ENCODE peak calls at places on chromosomes 3 and 15, in nine cellular contexts. One of them, this sample, is unnamed.

GRCh38 chr15:36886135-36887011 is 214.0 kb downstream of the MEIS2 start:
- DNase-seq in body of pancreas: no peak
- DNase-seq in stimulated activated CD4-positive, alpha-beta T cell treated with anti-CD3 and anti-CD28 coated beads, TNF-alpha, amount 100 ng/mL, for 48 hours: no peak
- DNase-seq in CD4-positive, alpha-beta T cell: no peak
- DNase-seq in AG08396: no peak
- DNase-seq in SIG-M5: no peak
- DNase-seq in activated T-cell treated with anti-CD3 and anti-CD28 coated beads, Interleukin-2, amount 50 U/mL, for 48 hours: no peak
- DNase-seq in HTR-8/SVneo: no peak
- DNase-seq in HEK293T: no peak
- DNase-seq in this sample: no peak

GRCh38 chr3:14329116-14329830 is 73.1 kb upstream of the SLC6A6 start:
- DNase-seq in body of pancreas: no peak
- DNase-seq in stimulated activated CD4-positive, alpha-beta T cell treated with anti-CD3 and anti-CD28 coated beads, TNF-alpha, amount 100 ng/mL, for 48 hours: no peak
- DNase-seq in CD4-positive, alpha-beta T cell: no peak
- DNase-seq in AG08396: no peak
- DNase-seq in SIG-M5: no peak
- DNase-seq in activated T-cell treated with anti-CD3 and anti-CD28 coated beads, Interleukin-2, amount 50 U/mL, for 48 hours: no peak
- DNase-seq in HTR-8/SVneo: peak; percentile 52
- DNase-seq in HEK293T: peak; percentile 41
- DNase-seq in this sample: no peak

GRCh38 chr15:42079401-42079908 is 14.9 kb downstream of the PLA2G4D start:
- DNase-seq in body of pancreas: no peak
- DNase-seq in stimulated activated CD4-positive, alpha-beta T cell treated with anti-CD3 and anti-CD28 coated beads, TNF-alpha, amount 100 ng/mL, for 48 hours: no peak
- DNase-seq in CD4-positive, alpha-beta T cell: no peak
- DNase-seq in AG08396: no peak
- DNase-seq in SIG-M5: no peak
- DNase-seq in activated T-cell treated with anti-CD3 and anti-CD28 coated beads, Interleukin-2, amount 50 U/mL, for 48 hours: peak; percentile 9
- DNase-seq in HTR-8/SVneo: no peak
- DNase-seq in HEK293T: no peak
- DNase-seq in this sample: no peak

GRCh38 chr3:171801738-171802600 is 8.3 kb downstream of the PLD1 start:
- DNase-seq in body of pancreas: no peak
- DNase-seq in stimulated activated CD4-positive, alpha-beta T cell treated with anti-CD3 and anti-CD28 coated beads, TNF-alpha, amount 100 ng/mL, for 48 hours: no peak
- DNase-seq in CD4-positive, alpha-beta T cell: no peak
- DNase-seq in AG08396: peak; percentile 21
- DNase-seq in SIG-M5: no peak
- DNase-seq in activated T-cell treated with anti-CD3 and anti-CD28 coated beads, Interleukin-2, amount 50 U/mL, for 48 hours: no peak
- DNase-seq in HTR-8/SVneo: no peak
- DNase-seq in HEK293T: no peak
- DNase-seq in this sample: no peak

GRCh38 chr3:160399347-160400047 is at the start of gene SMC4:
- DNase-seq in body of pancreas: peak; percentile 84
- DNase-seq in stimulated activated CD4-positive, alpha-beta T cell treated with anti-CD3 and anti-CD28 coated beads, TNF-alpha, amount 100 ng/mL, for 48 hours: peak; percentile 75
- DNase-seq in CD4-positive, alpha-beta T cell: no peak
- DNase-seq in AG08396: peak; percentile 93
- DNase-seq in SIG-M5: peak; percentile 56
- DNase-seq in activated T-cell treated with anti-CD3 and anti-CD28 coated beads, Interleukin-2, amount 50 U/mL, for 48 hours: peak; percentile 85
- DNase-seq in HTR-8/SVneo: peak; percentile 72
- DNase-seq in HEK293T: peak; percentile 74
- DNase-seq in this sample: peak; percentile 82

GRCh38 chr3:27279153-27279552 is 90.0 kb downstream of the NEK10 start:
- DNase-seq in body of pancreas: peak; percentile 38
- DNase-seq in stimulated activated CD4-positive, alpha-beta T cell treated with anti-CD3 and anti-CD28 coated beads, TNF-alpha, amount 100 ng/mL, for 48 hours: no peak
- DNase-seq in CD4-positive, alpha-beta T cell: no peak
- DNase-seq in AG08396: no peak
- DNase-seq in SIG-M5: no peak
- DNase-seq in activated T-cell treated with anti-CD3 and anti-CD28 coated beads, Interleukin-2, amount 50 U/mL, for 48 hours: no peak
- DNase-seq in HTR-8/SVneo: peak; percentile 6
- DNase-seq in HEK293T: no peak
- DNase-seq in this sample: no peak

GRCh38 chr3:15476378-15476777 is 45.1 kb downstream of the COLQ start:
- DNase-seq in body of pancreas: no peak
- DNase-seq in stimulated activated CD4-positive, alpha-beta T cell treated with anti-CD3 and anti-CD28 coated beads, TNF-alpha, amount 100 ng/mL, for 48 hours: no peak
- DNase-seq in CD4-positive, alpha-beta T cell: no peak
- DNase-seq in AG08396: no peak
- DNase-seq in SIG-M5: no peak
- DNase-seq in activated T-cell treated with anti-CD3 and anti-CD28 coated beads, Interleukin-2, amount 50 U/mL, for 48 hours: no peak
- DNase-seq in HTR-8/SVneo: no peak
- DNase-seq in HEK293T: no peak
- DNase-seq in this sample: no peak

GRCh38 chr15:41337631-41338522 is 5.2 kb downstream of the NUSAP1 start:
- DNase-seq in body of pancreas: no peak
- DNase-seq in stimulated activated CD4-positive, alpha-beta T cell treated with anti-CD3 and anti-CD28 coated beads, TNF-alpha, amount 100 ng/mL, for 48 hours: no peak
- DNase-seq in CD4-positive, alpha-beta T cell: no peak
- DNase-seq in AG08396: no peak
- DNase-seq in SIG-M5: no peak
- DNase-seq in activated T-cell treated with anti-CD3 and anti-CD28 coated beads, Interleukin-2, amount 50 U/mL, for 48 hours: no peak
- DNase-seq in HTR-8/SVneo: no peak
- DNase-seq in HEK293T: no peak
- DNase-seq in this sample: no peak

GRCh38 chr3:78937486-78937885 is 830.3 kb downstream of the ROBO1 start:
- DNase-seq in body of pancreas: no peak
- DNase-seq in stimulated activated CD4-positive, alpha-beta T cell treated with anti-CD3 and anti-CD28 coated beads, TNF-alpha, amount 100 ng/mL, for 48 hours: no peak
- DNase-seq in CD4-positive, alpha-beta T cell: no peak
- DNase-seq in AG08396: no peak
- DNase-seq in SIG-M5: no peak
- DNase-seq in activated T-cell treated with anti-CD3 and anti-CD28 coated beads, Interleukin-2, amount 50 U/mL, for 48 hours: no peak
- DNase-seq in HTR-8/SVneo: no peak
- DNase-seq in HEK293T: no peak
- DNase-seq in this sample: no peak

GRCh38 chr3:165742351-165742750 is 94.9 kb downstream of the BCHE start:
- DNase-seq in body of pancreas: no peak
- DNase-seq in stimulated activated CD4-positive, alpha-beta T cell treated with anti-CD3 and anti-CD28 coated beads, TNF-alpha, amount 100 ng/mL, for 48 hours: no peak
- DNase-seq in CD4-positive, alpha-beta T cell: no peak
- DNase-seq in AG08396: no peak
- DNase-seq in SIG-M5: no peak
- DNase-seq in activated T-cell treated with anti-CD3 and anti-CD28 coated beads, Interleukin-2, amount 50 U/mL, for 48 hours: no peak
- DNase-seq in HTR-8/SVneo: no peak
- DNase-seq in HEK293T: no peak
- DNase-seq in this sample: no peak

GRCh38 chr3:11498646-11499045 is 145.1 kb downstream of the VGLL4 start:
- DNase-seq in body of pancreas: peak; percentile 93
- DNase-seq in stimulated activated CD4-positive, alpha-beta T cell treated with anti-CD3 and anti-CD28 coated beads, TNF-alpha, amount 100 ng/mL, for 48 hours: no peak
- DNase-seq in CD4-positive, alpha-beta T cell: no peak
- DNase-seq in AG08396: peak; percentile 58
- DNase-seq in SIG-M5: no peak
- DNase-seq in activated T-cell treated with anti-CD3 and anti-CD28 coated beads, Interleukin-2, amount 50 U/mL, for 48 hours: no peak
- DNase-seq in HTR-8/SVneo: no peak
- DNase-seq in HEK293T: no peak
- DNase-seq in this sample: no peak

GRCh38 chr3:11719406-11720219 is 75.9 kb upstream of the VGLL4 start:
- DNase-seq in body of pancreas: peak; percentile 97
- DNase-seq in stimulated activated CD4-positive, alpha-beta T cell treated with anti-CD3 and anti-CD28 coated beads, TNF-alpha, amount 100 ng/mL, for 48 hours: peak; percentile 62
- DNase-seq in CD4-positive, alpha-beta T cell: peak; percentile 76
- DNase-seq in AG08396: peak; percentile 95
- DNase-seq in SIG-M5: no peak
- DNase-seq in activated T-cell treated with anti-CD3 and anti-CD28 coated beads, Interleukin-2, amount 50 U/mL, for 48 hours: peak; percentile 80
- DNase-seq in HTR-8/SVneo: peak; percentile 79
- DNase-seq in HEK293T: peak; percentile 86
- DNase-seq in this sample: peak; percentile 71

GRCh38 chr15:92082217-92082843 is 228.8 kb downstream of the SLCO3A1 start:
- DNase-seq in body of pancreas: peak; percentile 60
- DNase-seq in stimulated activated CD4-positive, alpha-beta T cell treated with anti-CD3 and anti-CD28 coated beads, TNF-alpha, amount 100 ng/mL, for 48 hours: peak; percentile 53
- DNase-seq in CD4-positive, alpha-beta T cell: peak; percentile 49
- DNase-seq in AG08396: peak; percentile 73
- DNase-seq in SIG-M5: no peak
- DNase-seq in activated T-cell treated with anti-CD3 and anti-CD28 coated beads, Interleukin-2, amount 50 U/mL, for 48 hours: peak; percentile 75
- DNase-seq in HTR-8/SVneo: peak; percentile 41
- DNase-seq in HEK293T: peak; percentile 74
- DNase-seq in this sample: peak; percentile 64

GRCh38 chr3:194573680-194574437 is 59.4 kb downstream of the TMEM44 start:
- DNase-seq in body of pancreas: peak; percentile 40
- DNase-seq in stimulated activated CD4-positive, alpha-beta T cell treated with anti-CD3 and anti-CD28 coated beads, TNF-alpha, amount 100 ng/mL, for 48 hours: peak; percentile 18
- DNase-seq in CD4-positive, alpha-beta T cell: peak; percentile 40
- DNase-seq in AG08396: peak; percentile 57
- DNase-seq in SIG-M5: no peak
- DNase-seq in activated T-cell treated with anti-CD3 and anti-CD28 coated beads, Interleukin-2, amount 50 U/mL, for 48 hours: peak; percentile 59
- DNase-seq in HTR-8/SVneo: no peak
- DNase-seq in HEK293T: peak; percentile 57
- DNase-seq in this sample: peak; percentile 26